ENCODE peak calls at places on chromosomes 13 and 19, in nine cellular contexts. One of them, this sample, is unnamed.

GRCh38 chr13:33953203-33953602 is 135.3 kb downstream of the RFC3 start:
- DNase-seq in GM23338: no peak
- DNase-seq in brain microvascular endothelial cell: peak
- DNase-seq in heart left ventricle: no peak
- DNase-seq in left lung: no peak
- DNase-seq in hepatocyte: no peak
- DNase-seq in upper lobe of right lung: no peak
- DNase-seq in K562: no peak
- DNase-seq in DND-41: no peak
- DNase-seq in this sample: no peak

GRCh38 chr13:24076124-24076523 is 84.4 kb upstream of the SPATA13 start:
- DNase-seq in brain microvascular endothelial cell: no peak
- DNase-seq in GM23338: no peak
- DNase-seq in K562: no peak
- DNase-seq in upper lobe of right lung: no peak
- DNase-seq in DND-41: no peak
- DNase-seq in hepatocyte: peak
- DNase-seq in heart left ventricle: no peak
- DNase-seq in left lung: no peak
- DNase-seq in this sample: no peak

GRCh38 chr13:90752070-90752469 is 595.4 kb upstream of the MIR17HG start:
- DNase-seq in upper lobe of right lung: no peak
- DNase-seq in heart left ventricle: no peak
- DNase-seq in K562: no peak
- DNase-seq in brain microvascular endothelial cell: no peak
- DNase-seq in GM23338: no peak
- DNase-seq in DND-41: no peak
- DNase-seq in left lung: no peak
- DNase-seq in hepatocyte: no peak
- DNase-seq in this sample: no peak

GRCh38 chr13:26299168-26299788 is 45.3 kb downstream of the CDK8 start:
- DNase-seq in left lung: no peak
- DNase-seq in brain microvascular endothelial cell: peak
- DNase-seq in DND-41: no peak
- DNase-seq in upper lobe of right lung: no peak
- DNase-seq in GM23338: no peak
- DNase-seq in hepatocyte: no peak
- DNase-seq in K562: no peak
- DNase-seq in heart left ventricle: no peak
- DNase-seq in this sample: no peak

GRCh38 chr19:3513198-3514140 is 7.4 kb downstream of the FZR1 start:
- DNase-seq in DND-41: no peak
- DNase-seq in K562: no peak
- DNase-seq in left lung: no peak
- DNase-seq in hepatocyte: no peak
- DNase-seq in GM23338: no peak
- DNase-seq in heart left ventricle: no peak
- DNase-seq in brain microvascular endothelial cell: no peak
- DNase-seq in upper lobe of right lung: no peak
- DNase-seq in this sample: no peak

GRCh38 chr19:53868091-53868891 is 608 bp downstream of the MYADM start:
- DNase-seq in K562: peak
- DNase-seq in hepatocyte: peak
- DNase-seq in heart left ventricle: peak
- DNase-seq in DND-41: no peak
- DNase-seq in left lung: peak
- DNase-seq in GM23338: peak
- DNase-seq in brain microvascular endothelial cell: peak
- DNase-seq in upper lobe of right lung: peak
- DNase-seq in this sample: no peak

GRCh38 chr19:45104658-45105384 is 11.8 kb downstream of the PPP1R37 start:
- DNase-seq in heart left ventricle: no peak
- DNase-seq in DND-41: no peak
- DNase-seq in brain microvascular endothelial cell: no peak
- DNase-seq in upper lobe of right lung: no peak
- DNase-seq in GM23338: no peak
- DNase-seq in hepatocyte: no peak
- DNase-seq in K562: no peak
- DNase-seq in left lung: no peak
- DNase-seq in this sample: peak

GRCh38 chr13:23865898-23866297 is 23.3 kb downstream of the MIPEP start:
- DNase-seq in DND-41: no peak
- DNase-seq in hepatocyte: no peak
- DNase-seq in K562: no peak
- DNase-seq in heart left ventricle: no peak
- DNase-seq in brain microvascular endothelial cell: no peak
- DNase-seq in GM23338: no peak
- DNase-seq in left lung: no peak
- DNase-seq in upper lobe of right lung: no peak
- DNase-seq in this sample: peak

GRCh38 chr13:40399756-40400155 is 266.7 kb downstream of the FOXO1 start:
- DNase-seq in DND-41: no peak
- DNase-seq in K562: no peak
- DNase-seq in brain microvascular endothelial cell: no peak
- DNase-seq in heart left ventricle: no peak
- DNase-seq in left lung: no peak
- DNase-seq in GM23338: no peak
- DNase-seq in hepatocyte: no peak
- DNase-seq in upper lobe of right lung: no peak
- DNase-seq in this sample: no peak

GRCh38 chr19:17610384-17610783 is 54.9 kb downstream of the COLGALT1 start:
- DNase-seq in brain microvascular endothelial cell: no peak
- DNase-seq in left lung: no peak
- DNase-seq in hepatocyte: no peak
- DNase-seq in GM23338: peak
- DNase-seq in heart left ventricle: no peak
- DNase-seq in K562: peak
- DNase-seq in DND-41: no peak
- DNase-seq in upper lobe of right lung: no peak
- DNase-seq in this sample: peak

GRCh38 chr13:25683056-25683455 is 311.3 kb downstream of the ATP8A2 start:
- DNase-seq in heart left ventricle: no peak
- DNase-seq in DND-41: peak
- DNase-seq in hepatocyte: no peak
- DNase-seq in GM23338: no peak
- DNase-seq in left lung: no peak
- DNase-seq in upper lobe of right lung: no peak
- DNase-seq in brain microvascular endothelial cell: no peak
- DNase-seq in K562: no peak
- DNase-seq in this sample: no peak

GRCh38 chr13:29946093-29946492 is 95.7 kb upstream of the UBL3 start:
- DNase-seq in left lung: no peak
- DNase-seq in GM23338: no peak
- DNase-seq in upper lobe of right lung: no peak
- DNase-seq in brain microvascular endothelial cell: no peak
- DNase-seq in hepatocyte: peak
- DNase-seq in DND-41: no peak
- DNase-seq in K562: no peak
- DNase-seq in heart left ventricle: no peak
- DNase-seq in this sample: no peak

GRCh38 chr19:30666301-30666803 is 294.2 kb downstream of the ZNF536 start:
- DNase-seq in K562: peak
- DNase-seq in brain microvascular endothelial cell: peak
- DNase-seq in upper lobe of right lung: no peak
- DNase-seq in left lung: no peak
- DNase-seq in heart left ventricle: no peak
- DNase-seq in GM23338: peak
- DNase-seq in DND-41: peak
- DNase-seq in hepatocyte: peak
- DNase-seq in this sample: peak

GRCh38 chr13:110403721-110404120 is 96.6 kb downstream of the COL4A2 start:
- DNase-seq in heart left ventricle: no peak
- DNase-seq in hepatocyte: no peak
- DNase-seq in left lung: no peak
- DNase-seq in DND-41: no peak
- DNase-seq in upper lobe of right lung: no peak
- DNase-seq in GM23338: no peak
- DNase-seq in brain microvascular endothelial cell: no peak
- DNase-seq in K562: no peak
- DNase-seq in this sample: no peak

DNA sequence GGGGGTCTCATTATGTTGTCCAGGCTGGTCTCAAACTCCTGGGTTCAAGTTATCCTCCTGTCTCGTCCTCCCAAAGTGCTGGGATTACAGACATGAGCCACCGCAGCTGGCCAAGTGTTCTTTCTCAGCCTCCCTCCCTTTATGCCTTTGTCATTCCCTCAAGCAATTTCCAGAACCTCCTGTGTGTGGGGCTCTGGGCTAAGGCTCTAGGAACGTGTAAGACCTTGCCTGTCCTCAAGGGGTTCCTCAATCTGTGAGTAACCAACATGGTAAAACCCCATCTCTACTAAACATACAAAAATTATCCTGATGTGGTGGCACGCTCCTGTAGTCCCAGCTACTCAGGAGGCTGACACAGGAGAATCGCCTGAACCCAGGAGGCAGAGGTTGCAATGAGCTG is 15.5 kb upstream of the SPACA4 start:
- DNase-seq in left lung: no peak
- DNase-seq in hepatocyte: no peak
- DNase-seq in K562: peak
- DNase-seq in GM23338: peak
- DNase-seq in brain microvascular endothelial cell: no peak
- DNase-seq in DND-41: no peak
- DNase-seq in heart left ventricle: no peak
- DNase-seq in upper lobe of right lung: no peak
- DNase-seq in this sample: no peak
- TF ChIP-seq CTCF in left lung: no peak
- TF ChIP-seq CTCF in hepatocyte: no peak
- TF ChIP-seq CTCF in K562: peak
- TF ChIP-seq CTCF in GM23338: peak
- TF ChIP-seq CTCF in brain microvascular endothelial cell: peak
- TF ChIP-seq CTCF in DND-41: peak
- TF ChIP-seq CTCF in heart left ventricle: no peak
- TF ChIP-seq CTCF in upper lobe of right lung: no peak
- TF ChIP-seq CTCF in this sample: no peak

GRCh38 chr19:29367701-29368306 is 154.9 kb upstream of the UQCRFS1 start:
- DNase-seq in left lung: no peak
- DNase-seq in GM23338: peak
- DNase-seq in DND-41: no peak
- DNase-seq in brain microvascular endothelial cell: no peak
- DNase-seq in K562: no peak
- DNase-seq in hepatocyte: no peak
- DNase-seq in heart left ventricle: no peak
- DNase-seq in upper lobe of right lung: no peak
- DNase-seq in this sample: no peak
- H3K4me3 ChIP-seq in left lung: no peak
- H3K4me3 ChIP-seq in GM23338: peak
- H3K4me3 ChIP-seq in DND-41: no peak
- H3K4me3 ChIP-seq in brain microvascular endothelial cell: no peak
- H3K4me3 ChIP-seq in K562: no peak
- H3K4me3 ChIP-seq in hepatocyte: no peak
- H3K4me3 ChIP-seq in heart left ventricle: no peak
- H3K4me3 ChIP-seq in upper lobe of right lung: no peak
- H3K4me3 ChIP-seq in this sample: no peak

DNA sequence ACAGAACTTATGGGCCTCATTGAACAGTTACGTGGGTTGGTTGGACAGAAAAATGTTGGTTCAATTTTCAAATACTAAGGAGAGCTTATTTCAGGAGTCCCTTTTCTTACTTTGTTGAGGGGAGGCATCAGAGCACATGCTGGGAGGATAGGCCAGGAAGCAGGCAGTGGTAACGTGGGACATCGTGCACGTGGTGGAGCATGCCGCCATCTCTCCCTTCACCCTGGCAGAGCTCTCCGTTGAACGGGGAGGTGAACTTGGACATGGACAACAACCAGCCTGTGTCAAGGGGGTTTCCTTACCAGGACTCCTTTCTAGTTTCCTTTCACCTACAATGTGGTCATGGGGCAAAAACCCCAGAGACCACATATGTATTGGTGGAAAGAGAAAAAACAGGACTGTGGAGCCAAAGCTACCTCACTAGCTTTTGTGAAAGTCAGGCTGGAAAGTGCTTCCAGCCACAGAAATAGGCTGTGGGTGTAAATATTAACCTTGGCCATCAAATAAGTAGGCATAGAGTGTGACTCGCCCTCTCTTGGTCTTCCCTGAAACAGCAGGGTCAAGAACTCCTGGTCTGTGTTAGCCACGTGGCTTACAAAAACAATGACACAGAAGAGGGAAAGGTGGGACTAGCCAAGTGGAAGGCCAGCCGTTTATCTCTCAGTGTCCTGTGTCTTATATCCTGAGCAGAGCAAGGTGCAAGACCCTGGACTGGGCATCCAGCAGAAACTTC is 14.4 kb downstream of the MICOS13 start:
- DNase-seq in GM23338: peak
- DNase-seq in hepatocyte: no peak
- DNase-seq in left lung: no peak
- DNase-seq in heart left ventricle: no peak
- DNase-seq in K562: no peak
- DNase-seq in upper lobe of right lung: no peak
- DNase-seq in brain microvascular endothelial cell: peak
- DNase-seq in DND-41: no peak
- DNase-seq in this sample: peak
- TF ChIP-seq CTCF in GM23338: no peak
- TF ChIP-seq CTCF in hepatocyte: peak
- TF ChIP-seq CTCF in left lung: no peak
- TF ChIP-seq CTCF in heart left ventricle: no peak
- TF ChIP-seq CTCF in K562: peak
- TF ChIP-seq CTCF in upper lobe of right lung: no peak
- TF ChIP-seq CTCF in brain microvascular endothelial cell: peak
- TF ChIP-seq CTCF in DND-41: no peak
- TF ChIP-seq CTCF in this sample: no peak

GRCh38 chr19:16327501-16327900 is 2.9 kb downstream of the KLF2 start:
- DNase-seq in upper lobe of right lung: no peak
- DNase-seq in brain microvascular endothelial cell: no peak
- DNase-seq in DND-41: no peak
- DNase-seq in K562: no peak
- DNase-seq in GM23338: no peak
- DNase-seq in heart left ventricle: no peak
- DNase-seq in hepatocyte: no peak
- DNase-seq in left lung: no peak
- DNase-seq in this sample: no peak
- H3K4me3 ChIP-seq in upper lobe of right lung: peak
- H3K4me3 ChIP-seq in brain microvascular endothelial cell: peak
- H3K4me3 ChIP-seq in DND-41: no peak
- H3K4me3 ChIP-seq in K562: no peak
- H3K4me3 ChIP-seq in GM23338: peak
- H3K4me3 ChIP-seq in heart left ventricle: peak
- H3K4me3 ChIP-seq in hepatocyte: no peak
- H3K4me3 ChIP-seq in left lung: peak
- H3K4me3 ChIP-seq in this sample: peak